ENCODE peak calls at places on chromosomes 4 and X, in ten cellular contexts. One of them, this sample, is unnamed.

GRCh38 chr4:151730003-151730559 is 30.7 kb downstream of the GATB start:
- DNase-seq in lung: no peak
- DNase-seq in heart left ventricle: no peak
- DNase-seq in fibroblast of villous mesenchyme: peak
- DNase-seq in IMR-90: no peak
- DNase-seq in activated B cell treated with CpG ODN at 0.5 μM for 24 hours: no peak
- DNase-seq in MM.1S: no peak
- DNase-seq in RWPE1: peak
- DNase-seq in astrocyte: peak
- DNase-seq in HepG2: no peak
- DNase-seq in this sample: no peak

GRCh38 chrX:65575024-65575423 is 40.4 kb upstream of the LAS1L start:
- DNase-seq in MM.1S: no peak
- DNase-seq in HepG2: no peak
- DNase-seq in RWPE1: no peak
- DNase-seq in heart left ventricle: no peak
- DNase-seq in fibroblast of villous mesenchyme: no peak
- DNase-seq in lung: no peak
- DNase-seq in activated B cell treated with CpG ODN at 0.5 μM for 24 hours: no peak
- DNase-seq in IMR-90: peak
- DNase-seq in astrocyte: no peak
- DNase-seq in this sample: no peak

GRCh38 chrX:112223391-112223790 is 140.8 kb upstream of the TRPC5 start:
- DNase-seq in IMR-90: no peak
- DNase-seq in astrocyte: no peak
- DNase-seq in MM.1S: no peak
- DNase-seq in activated B cell treated with CpG ODN at 0.5 μM for 24 hours: no peak
- DNase-seq in RWPE1: no peak
- DNase-seq in heart left ventricle: no peak
- DNase-seq in fibroblast of villous mesenchyme: no peak
- DNase-seq in lung: no peak
- DNase-seq in HepG2: no peak
- DNase-seq in this sample: no peak

GRCh38 chrX:53682885-53683555 is 3.5 kb downstream of the HUWE1 start:
- DNase-seq in activated B cell treated with CpG ODN at 0.5 μM for 24 hours: no peak
- DNase-seq in IMR-90: peak
- DNase-seq in fibroblast of villous mesenchyme: peak
- DNase-seq in lung: peak
- DNase-seq in HepG2: peak
- DNase-seq in heart left ventricle: no peak
- DNase-seq in MM.1S: peak
- DNase-seq in RWPE1: no peak
- DNase-seq in astrocyte: peak
- DNase-seq in this sample: peak

GRCh38 chr4:142875117-142875516 is 29.0 kb upstream of the INPP4B start:
- DNase-seq in fibroblast of villous mesenchyme: no peak
- DNase-seq in MM.1S: no peak
- DNase-seq in lung: no peak
- DNase-seq in heart left ventricle: no peak
- DNase-seq in RWPE1: no peak
- DNase-seq in astrocyte: no peak
- DNase-seq in activated B cell treated with CpG ODN at 0.5 μM for 24 hours: no peak
- DNase-seq in IMR-90: no peak
- DNase-seq in HepG2: peak
- DNase-seq in this sample: no peak

GRCh38 chrX:2829469-2830246 is 928 bp downstream of the GYG2 start:
- DNase-seq in RWPE1: no peak
- DNase-seq in IMR-90: no peak
- DNase-seq in MM.1S: no peak
- DNase-seq in lung: no peak
- DNase-seq in astrocyte: no peak
- DNase-seq in heart left ventricle: no peak
- DNase-seq in fibroblast of villous mesenchyme: no peak
- DNase-seq in HepG2: no peak
- DNase-seq in activated B cell treated with CpG ODN at 0.5 μM for 24 hours: no peak
- DNase-seq in this sample: no peak

GRCh38 chrX:71118985-71119535 is 664 bp downstream of the MED12 start:
- DNase-seq in activated B cell treated with CpG ODN at 0.5 μM for 24 hours: no peak
- DNase-seq in IMR-90: no peak
- DNase-seq in fibroblast of villous mesenchyme: no peak
- DNase-seq in lung: no peak
- DNase-seq in HepG2: no peak
- DNase-seq in heart left ventricle: no peak
- DNase-seq in RWPE1: peak
- DNase-seq in astrocyte: no peak
- DNase-seq in MM.1S: no peak
- DNase-seq in this sample: no peak

GRCh38 chr4:122652379-122652778 is 31.5 kb upstream of the IL21 start:
- DNase-seq in HepG2: peak
- DNase-seq in activated B cell treated with CpG ODN at 0.5 μM for 24 hours: no peak
- DNase-seq in fibroblast of villous mesenchyme: peak
- DNase-seq in lung: peak
- DNase-seq in astrocyte: peak
- DNase-seq in MM.1S: peak
- DNase-seq in IMR-90: peak
- DNase-seq in RWPE1: peak
- DNase-seq in heart left ventricle: no peak
- DNase-seq in this sample: no peak

GRCh38 chr4:121138014-121138413 is 26.1 kb downstream of the TNIP3 start:
- DNase-seq in astrocyte: no peak
- DNase-seq in RWPE1: no peak
- DNase-seq in HepG2: no peak
- DNase-seq in MM.1S: no peak
- DNase-seq in IMR-90: no peak
- DNase-seq in activated B cell treated with CpG ODN at 0.5 μM for 24 hours: no peak
- DNase-seq in lung: no peak
- DNase-seq in heart left ventricle: no peak
- DNase-seq in fibroblast of villous mesenchyme: no peak
- DNase-seq in this sample: no peak

DNA sequence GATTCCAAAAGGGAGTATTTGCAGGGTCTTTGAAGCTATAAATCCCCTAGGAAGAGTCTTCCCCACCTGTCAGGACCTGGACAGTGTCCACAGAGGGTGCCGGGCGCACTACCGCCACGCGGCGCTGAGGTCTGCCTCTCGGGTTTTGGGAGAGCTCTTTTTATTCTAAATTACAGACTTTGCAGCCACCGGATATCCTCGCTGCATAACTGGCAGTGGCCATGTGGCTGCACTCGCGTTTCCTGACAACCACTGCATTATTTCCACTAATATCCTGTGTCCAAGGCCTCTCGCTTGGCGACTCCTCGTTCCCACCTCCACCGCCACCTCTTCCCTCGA is 608 bp upstream of the TMEM131L start:
- DNase-seq in fibroblast of villous mesenchyme: peak
- DNase-seq in HepG2: peak
- DNase-seq in RWPE1: peak
- DNase-seq in activated B cell treated with CpG ODN at 0.5 μM for 24 hours: no peak
- DNase-seq in heart left ventricle: peak
- DNase-seq in lung: peak
- DNase-seq in IMR-90: peak
- DNase-seq in astrocyte: no peak
- DNase-seq in MM.1S: peak
- DNase-seq in this sample: no peak
- TF ChIP-seq CTCF in fibroblast of villous mesenchyme: no peak
- TF ChIP-seq CTCF in HepG2: no peak
- TF ChIP-seq CTCF in RWPE1: peak
- TF ChIP-seq CTCF in activated B cell treated with CpG ODN at 0.5 μM for 24 hours: no peak
- TF ChIP-seq CTCF in heart left ventricle: peak
- TF ChIP-seq CTCF in lung: no peak
- TF ChIP-seq CTCF in IMR-90: no peak
- TF ChIP-seq CTCF in astrocyte: peak
- TF ChIP-seq CTCF in MM.1S: no peak
- TF ChIP-seq CTCF in this sample: no peak

GRCh38 chrX:28586891-28587635 is at the start of gene IL1RAPL1:
- DNase-seq in fibroblast of villous mesenchyme: peak
- DNase-seq in astrocyte: peak
- DNase-seq in MM.1S: peak
- DNase-seq in activated B cell treated with CpG ODN at 0.5 μM for 24 hours: no peak
- DNase-seq in lung: no peak
- DNase-seq in RWPE1: peak
- DNase-seq in heart left ventricle: no peak
- DNase-seq in IMR-90: peak
- DNase-seq in HepG2: no peak
- DNase-seq in this sample: no peak
- TF ChIP-seq CTCF in fibroblast of villous mesenchyme: peak
- TF ChIP-seq CTCF in astrocyte: no peak
- TF ChIP-seq CTCF in MM.1S: no peak
- TF ChIP-seq CTCF in activated B cell treated with CpG ODN at 0.5 μM for 24 hours: no peak
- TF ChIP-seq CTCF in lung: no peak
- TF ChIP-seq CTCF in RWPE1: peak
- TF ChIP-seq CTCF in heart left ventricle: peak
- TF ChIP-seq CTCF in IMR-90: peak
- TF ChIP-seq CTCF in HepG2: no peak
- TF ChIP-seq CTCF in this sample: no peak

GRCh38 chrX:40471965-40472648 is 108.7 kb upstream of the ATP6AP2 start:
- DNase-seq in astrocyte: peak
- DNase-seq in IMR-90: peak
- DNase-seq in heart left ventricle: no peak
- DNase-seq in lung: peak
- DNase-seq in RWPE1: peak
- DNase-seq in fibroblast of villous mesenchyme: peak
- DNase-seq in HepG2: peak
- DNase-seq in MM.1S: peak
- DNase-seq in activated B cell treated with CpG ODN at 0.5 μM for 24 hours: peak
- DNase-seq in this sample: no peak
- TF ChIP-seq CTCF in astrocyte: no peak
- TF ChIP-seq CTCF in IMR-90: no peak
- TF ChIP-seq CTCF in heart left ventricle: no peak
- TF ChIP-seq CTCF in lung: no peak
- TF ChIP-seq CTCF in RWPE1: peak
- TF ChIP-seq CTCF in fibroblast of villous mesenchyme: no peak
- TF ChIP-seq CTCF in HepG2: peak
- TF ChIP-seq CTCF in MM.1S: peak
- TF ChIP-seq CTCF in activated B cell treated with CpG ODN at 0.5 μM for 24 hours: no peak
- TF ChIP-seq CTCF in this sample: no peak

GRCh38 chr4:27176400-27176799 is 315.8 kb downstream of the STIM2 start:
- DNase-seq in HepG2: peak
- DNase-seq in IMR-90: peak
- DNase-seq in astrocyte: peak
- DNase-seq in RWPE1: peak
- DNase-seq in heart left ventricle: no peak
- DNase-seq in fibroblast of villous mesenchyme: peak
- DNase-seq in MM.1S: peak
- DNase-seq in lung: no peak
- DNase-seq in activated B cell treated with CpG ODN at 0.5 μM for 24 hours: no peak
- DNase-seq in this sample: no peak
- TF ChIP-seq CTCF in HepG2: peak
- TF ChIP-seq CTCF in IMR-90: peak
- TF ChIP-seq CTCF in astrocyte: peak
- TF ChIP-seq CTCF in RWPE1: no peak
- TF ChIP-seq CTCF in heart left ventricle: peak
- TF ChIP-seq CTCF in fibroblast of villous mesenchyme: peak
- TF ChIP-seq CTCF in MM.1S: no peak
- TF ChIP-seq CTCF in lung: no peak
- TF ChIP-seq CTCF in activated B cell treated with CpG ODN at 0.5 μM for 24 hours: no peak
- TF ChIP-seq CTCF in this sample: no peak

DNA sequence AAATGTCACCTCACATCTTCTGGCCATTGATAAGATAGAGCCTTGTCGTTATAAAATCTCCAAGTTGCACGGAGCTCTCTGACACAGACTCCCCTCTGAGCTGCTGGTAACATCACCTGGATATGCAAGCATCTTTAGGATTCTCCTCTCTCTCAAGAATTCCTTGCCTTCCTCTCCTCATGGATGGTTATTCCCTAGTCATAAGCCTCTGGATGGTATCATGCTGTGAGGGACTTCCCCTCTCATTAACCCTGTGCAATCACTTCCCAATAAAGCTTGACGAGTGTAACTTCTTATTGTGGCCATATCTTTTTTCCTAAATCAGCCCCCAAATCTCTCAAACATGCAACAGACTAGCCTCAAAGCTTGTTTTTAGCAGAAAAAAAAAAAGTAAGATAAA is 1057.0 kb upstream of the SLIT2 start:
- DNase-seq in RWPE1: no peak
- DNase-seq in astrocyte: no peak
- DNase-seq in fibroblast of villous mesenchyme: no peak
- DNase-seq in activated B cell treated with CpG ODN at 0.5 μM for 24 hours: no peak
- DNase-seq in lung: no peak
- DNase-seq in heart left ventricle: no peak
- DNase-seq in MM.1S: no peak
- DNase-seq in IMR-90: no peak
- DNase-seq in HepG2: no peak
- DNase-seq in this sample: no peak
- TF ChIP-seq CTCF in RWPE1: no peak
- TF ChIP-seq CTCF in astrocyte: no peak
- TF ChIP-seq CTCF in fibroblast of villous mesenchyme: no peak
- TF ChIP-seq CTCF in activated B cell treated with CpG ODN at 0.5 μM for 24 hours: no peak
- TF ChIP-seq CTCF in lung: no peak
- TF ChIP-seq CTCF in heart left ventricle: no peak
- TF ChIP-seq CTCF in MM.1S: no peak
- TF ChIP-seq CTCF in IMR-90: no peak
- TF ChIP-seq CTCF in HepG2: no peak
- TF ChIP-seq CTCF in this sample: no peak

GRCh38 chrX:68939868-68940267 is 111.0 kb downstream of the EFNB1 start:
- DNase-seq in activated B cell treated with CpG ODN at 0.5 μM for 24 hours: no peak
- DNase-seq in astrocyte: no peak
- DNase-seq in lung: no peak
- DNase-seq in heart left ventricle: no peak
- DNase-seq in MM.1S: no peak
- DNase-seq in RWPE1: no peak
- DNase-seq in IMR-90: no peak
- DNase-seq in HepG2: no peak
- DNase-seq in fibroblast of villous mesenchyme: no peak
- DNase-seq in this sample: no peak
- TF ChIP-seq CTCF in activated B cell treated with CpG ODN at 0.5 μM for 24 hours: no peak
- TF ChIP-seq CTCF in astrocyte: no peak
- TF ChIP-seq CTCF in lung: no peak
- TF ChIP-seq CTCF in heart left ventricle: no peak
- TF ChIP-seq CTCF in MM.1S: no peak
- TF ChIP-seq CTCF in RWPE1: no peak
- TF ChIP-seq CTCF in IMR-90: no peak
- TF ChIP-seq CTCF in HepG2: no peak
- TF ChIP-seq CTCF in fibroblast of villous mesenchyme: no peak
- TF ChIP-seq CTCF in this sample: no peak

GRCh38 chrX:37959212-37960021 is 46.9 kb upstream of the SYTL5 start:
- DNase-seq in activated B cell treated with CpG ODN at 0.5 μM for 24 hours: no peak
- DNase-seq in heart left ventricle: no peak
- DNase-seq in lung: no peak
- DNase-seq in HepG2: peak
- DNase-seq in RWPE1: no peak
- DNase-seq in fibroblast of villous mesenchyme: no peak
- DNase-seq in IMR-90: no peak
- DNase-seq in MM.1S: no peak
- DNase-seq in astrocyte: no peak
- DNase-seq in this sample: no peak
- TF ChIP-seq CTCF in activated B cell treated with CpG ODN at 0.5 μM for 24 hours: no peak
- TF ChIP-seq CTCF in heart left ventricle: no peak
- TF ChIP-seq CTCF in lung: no peak
- TF ChIP-seq CTCF in HepG2: no peak
- TF ChIP-seq CTCF in RWPE1: no peak
- TF ChIP-seq CTCF in fibroblast of villous mesenchyme: no peak
- TF ChIP-seq CTCF in IMR-90: no peak
- TF ChIP-seq CTCF in MM.1S: no peak
- TF ChIP-seq CTCF in astrocyte: no peak
- TF ChIP-seq CTCF in this sample: no peak